ENCODE peak calls at places on chromosome 21, in six cellular contexts. H is aorta, L is psoas muscle, E is H7, Z is fibroblast of lung, M is body of pancreas. R is an unnamed sample.

GRCh38 chr21:16838330-16838729 is 674.5 kb upstream of the CXADR start:
- DNase-seq in H (no peak), L (no peak), E (no peak), Z (peak; percentile 52), M (no peak), R (peak; percentile 33)

GRCh38 chr21:31554511-31555022 is 104.9 kb upstream of the SOD1 start:
- DNase-seq in H (peak; percentile 24), L (no peak), E (peak; percentile 67), Z (no peak), M (no peak), R (peak; percentile 90)

GRCh38 chr21:34936299-34936698 is 112.8 kb downstream of the RUNX1 start:
- DNase-seq in H (no peak), L (no peak), E (no peak), Z (no peak), M (no peak), R (no peak)

GRCh38 chr21:25025596-25025995 is 581.7 kb downstream of the MRPL39 start:
- DNase-seq in H (no peak), L (no peak), E (no peak), Z (no peak), M (no peak), R (no peak)

GRCh38 chr21:8994640-8995511 is 1526.5 kb upstream of the TPTE start:
- DNase-seq in H (no peak), L (no peak), E (no peak), Z (no peak), M (no peak), R (no peak)

GRCh38 chr21:37800122-37800455 is 116.2 kb downstream of the KCNJ6 start:
- DNase-seq in H (no peak), L (no peak), E (no peak), Z (no peak), M (no peak), R (no peak)

GRCh38 chr21:31557421-31557955 is 102.0 kb upstream of the SOD1 start:
- DNase-seq in H (peak; percentile 72), L (no peak), E (no peak), Z (no peak), M (no peak), R (peak; percentile 80)

GRCh38 chr21:31667639-31668038 is 8.1 kb downstream of the SOD1 start:
- DNase-seq in H (no peak), L (no peak), E (no peak), Z (no peak), M (no peak), R (peak; percentile 29)

GRCh38 chr21:41833138-41834115 is 45.7 kb downstream of the PRDM15 start:
- DNase-seq in H (peak; percentile 59), L (no peak), E (no peak), Z (no peak), M (no peak), R (no peak)

GRCh38 chr21:33843216-33843615 is 72.4 kb downstream of the ATP5PO start:
- DNase-seq in H (no peak), L (peak; percentile 65), E (no peak), Z (no peak), M (no peak), R (no peak)

GRCh38 chr21:38986460-38987395 is 181.0 kb downstream of the ETS2 start:
- DNase-seq in H (no peak), L (no peak), E (no peak), Z (no peak), M (no peak), R (no peak)

GRCh38 chr21:26072891-26073615 is 97.5 kb downstream of the APP start:
- DNase-seq in H (no peak), L (no peak), E (no peak), Z (peak; percentile 54), M (no peak), R (no peak)

GRCh38 chr21:16279658-16280581 is 550.1 kb downstream of the USP25 start:
- DNase-seq in H (no peak), L (peak; percentile 52), E (no peak), Z (peak; percentile 55), M (peak; percentile 9), R (peak; percentile 20)

GRCh38 chr21:34915364-34915834 is 133.7 kb downstream of the RUNX1 start:
- DNase-seq in H (no peak), L (no peak), E (no peak), Z (peak; percentile 58), M (no peak), R (peak; percentile 38)

GRCh38 chr21:44644878-44645277 is 1.3 kb upstream of the KRTAP10-11 start:
- DNase-seq in H (no peak), L (no peak), E (no peak), Z (no peak), M (no peak), R (no peak)
- H3K27me3 ChIP-seq in H (no peaks in the 10 kb centered on the region), L (no peaks in the 10 kb centered on the region), E (no peaks in the 10 kb centered on the region), Z (no peaks in the 10 kb centered on the region), M (no peaks in the 10 kb centered on the region), R (no peaks in the 10 kb centered on the region)

DNA sequence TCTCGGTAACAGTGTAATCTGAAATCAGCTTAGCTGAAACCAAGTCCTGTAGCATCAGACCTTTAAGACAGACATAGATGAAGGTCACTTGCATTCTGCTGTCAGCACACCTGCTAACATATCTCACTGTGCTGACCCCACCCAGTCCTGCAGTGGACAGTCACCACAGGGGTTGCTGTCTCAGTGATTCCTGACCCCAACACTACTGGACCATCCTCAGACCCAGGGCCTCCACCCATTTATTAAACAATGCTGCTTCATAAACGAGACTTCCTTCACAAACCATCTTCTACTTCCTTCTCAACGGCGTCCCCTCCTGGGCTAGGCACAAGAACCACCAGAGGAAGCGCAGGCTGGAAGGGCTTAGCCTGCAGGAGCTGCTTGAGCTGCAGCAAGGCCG is 17.8 kb upstream of the LSS start:
- DNase-seq in H (no peak), L (no peak), E (no peak), Z (no peak), M (no peak), R (no peak)
- H3K36me3 ChIP-seq in H (peaks cover 10% of the 10 kb centered on the region), L (peaks cover 100% of the 10 kb centered on the region), E (peaks cover 56% of the 10 kb centered on the region), Z (peaks cover 30% of the 10 kb centered on the region), M (peaks cover 4% of the 10 kb centered on the region), R (peaks cover 33% of the 10 kb centered on the region)

DNA sequence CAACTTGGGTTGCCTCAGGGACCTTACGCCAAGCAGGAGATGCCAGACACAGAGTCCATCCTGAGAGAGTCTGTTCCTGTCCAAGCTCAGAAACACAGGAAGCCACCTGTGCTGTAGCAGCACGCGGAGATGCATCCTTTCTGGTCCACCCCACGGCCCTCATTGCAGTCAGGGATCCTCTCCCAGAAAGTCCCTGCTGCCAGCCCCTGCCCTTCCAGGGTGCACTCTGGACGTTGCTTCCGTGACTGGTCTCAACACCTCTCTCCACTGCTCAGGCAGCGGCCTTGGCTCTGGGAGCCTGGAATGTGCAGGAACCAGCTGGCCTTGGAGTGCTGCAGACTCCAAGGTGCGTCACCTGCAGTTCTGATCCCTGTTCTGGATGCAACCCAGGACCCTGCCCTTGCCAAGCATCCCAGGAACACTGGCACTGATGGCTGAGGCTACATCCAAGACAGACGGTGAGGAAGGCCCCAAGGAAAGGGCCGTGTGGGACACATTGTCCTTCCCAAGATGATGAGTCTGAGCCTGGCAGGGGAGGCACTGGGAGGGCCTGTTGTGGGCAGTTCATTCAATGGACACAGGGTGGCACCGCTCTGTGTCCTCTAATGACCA is 21.7 kb upstream of the COL6A1 start:
- DNase-seq in H (peak; percentile 72), L (no peak), E (no peak), Z (no peak), M (no peak), R (no peak)
- H3K27me3 ChIP-seq in H (no peaks in the 10 kb centered on the region), L (no peaks in the 10 kb centered on the region), E (no peaks in the 10 kb centered on the region), Z (no peaks in the 10 kb centered on the region), M (no peaks in the 10 kb centered on the region), R (no peaks in the 10 kb centered on the region)

GRCh38 chr21:44074315-44074958 is 32.8 kb upstream of the PWP2 start:
- DNase-seq in H (no peak), L (no peak), E (no peak), Z (no peak), M (no peak), R (no peak)
- H3K36me3 ChIP-seq in H (peaks cover 3% of the 10 kb centered on the region), L (peaks cover 88% of the 10 kb centered on the region), E (peaks cover 20% of the 10 kb centered on the region), Z (peaks cover 5% of the 10 kb centered on the region), M (no peaks in the 10 kb centered on the region), R (peaks cover 2% of the 10 kb centered on the region)

R was measured in mesendoderm.